ENCODE peak calls at places on chromosomes 5 and 9, in four cellular contexts. W is ACHN; V is stimulated activated CD4-positive, alpha-beta T cell treated with anti-CD3 and anti-CD28 coated beads, Interleukin-15, amount 100 ng/mL, for 1 hour; S is MG63. R is an unnamed sample.
A peak's percentile ranks its signal among the peaks of the same experiment; 100 is the strongest.

GRCh38 chr5:127878174-127878750 is 175.1 kb downstream of the CCDC192 start:
- DNase-seq in W (peak; percentile 59), V (no peak), S (peak; percentile 62), R (peak; percentile 42)

GRCh38 chr9:118767571-118767970 is 601.7 kb downstream of the BRINP1 start:
- DNase-seq in W (no peak), V (no peak), S (no peak), R (no peak)

GRCh38 chr9:70949239-70949638 is 172.2 kb downstream of the TRPM3 start:
- DNase-seq in W (no peak), V (no peak), S (no peak), R (no peak)

GRCh38 chr5:114053377-114053776 is 308.5 kb upstream of the KCNN2 start:
- DNase-seq in W (no peak), V (no peak), S (no peak), R (no peak)

GRCh38 chr9:27590636-27591035 is 17.4 kb upstream of the C9orf72 start:
- DNase-seq in W (no peak), V (no peak), S (no peak), R (no peak)

GRCh38 chr5:177005619-177006264 is 837 bp downstream of the UIMC1 start:
- DNase-seq in W (peak; percentile 77), V (peak; percentile 36), S (peak; percentile 89), R (no peak)

GRCh38 chr5:170431571-170431970 is 42.4 kb upstream of the KCNMB1 start:
- DNase-seq in W (no peak), V (no peak), S (no peak), R (no peak)

GRCh38 chr5:13251623-13252367 is 692.7 kb downstream of the DNAH5 start:
- DNase-seq in W (no peak), V (no peak), S (peak; percentile 13), R (no peak)

GRCh38 chr9:35510745-35511428 is 21.0 kb downstream of the RUSC2 start:
- DNase-seq in W (peak; percentile 89), V (no peak), S (peak; percentile 99), R (no peak)

GRCh38 chr5:86507574-86507973 is 110.2 kb upstream of the COX7C start:
- DNase-seq in W (no peak), V (no peak), S (no peak), R (no peak)

GRCh38 chr9:124258765-124259272 is 1.1 kb downstream of the NEK6 start:
- DNase-seq in W (peak; percentile 17), V (no peak), S (no peak), R (no peak)

GRCh38 chr9:129568560-129569505 is 52.1 kb downstream of the C9orf50 start:
- DNase-seq in W (peak; percentile 24), V (no peak), S (peak; percentile 57), R (no peak)

GRCh38 chr5:16776611-16777251 is 159.4 kb downstream of the MYO10 start:
- DNase-seq in W (no peak), V (no peak), S (no peak), R (no peak)

GRCh38 chr5:53109041-53109435 is 519 bp downstream of the MOCS2 start:
- DNase-seq in W (peak; percentile 19), V (no peak), S (no peak), R (no peak)

GRCh38 chr5:54311178-54311811 is 922 bp upstream of the ARL15 start:
- DNase-seq in W (peak; percentile 20), V (no peak), S (no peak), R (no peak)

GRCh38 chr5:144088211-144088965 is 82.1 kb downstream of the YIPF5 start:
- DNase-seq in W (no peak), V (no peak), S (no peak), R (no peak)

GRCh38 chr5:65418661-65419060 is 63.1 kb downstream of the ADAMTS6 start:
- DNase-seq in W (no peak), V (no peak), S (no peak), R (no peak)

GRCh38 chr5:114782217-114782616 is 387.5 kb downstream of the TRIM36 start:
- DNase-seq in W (no peak), V (no peak), S (no peak), R (no peak)

GRCh38 chr5:57839447-57839846 is 356.8 kb upstream of the ACTBL2 start:
- DNase-seq in W (no peak), V (no peak), S (no peak), R (no peak)

R was measured in Panc1.